ENCODE peak calls at places on chromosomes 6 and 20, in nine cellular contexts. A is adipocyte, J is cardiac muscle cell, P is astrocyte of the hippocampus, G is A549, W is GM06990, S is ovary, X is HTR-8/SVneo, C is M059J. F is an unnamed sample.
A peak's percentile ranks its signal among the peaks of the same experiment; 100 is the strongest.

GRCh38 chr6:165986647-165987482 is 180.8 kb downstream of the TBXT start:
- DNase-seq in A (no peak), J (peak; percentile 50), P (peak; percentile 67), G (no peak), W (no peak), S (peak; percentile 59), X (no peak), C (peak; percentile 17), F (no peak)

GRCh38 chr6:170444056-170444505 is 109.0 kb downstream of the PSMB1 start:
- DNase-seq in A (no peak), J (no peak), P (no peak), G (no peak), W (no peak), S (no peak), X (no peak), C (no peak), F (no peak)

GRCh38 chr6:95690328-95690727 is 113.0 kb downstream of the MANEA start:
- DNase-seq in A (no peak), J (no peak), P (no peak), G (no peak), W (no peak), S (no peak), X (no peak), C (peak; percentile 5), F (peak; percentile 1)

GRCh38 chr6:117919775-117920492 is 12.9 kb downstream of the SLC35F1 start:
- DNase-seq in A (peak; percentile 11), J (peak; percentile 80), P (peak; percentile 79), G (no peak), W (no peak), S (no peak), X (no peak), C (no peak), F (no peak)

GRCh38 chr6:99606670-99607415 is at the start of gene PRDM13:
- DNase-seq in A (no peak), J (no peak), P (no peak), G (no peak), W (no peak), S (no peak), X (no peak), C (no peak), F (no peak)

GRCh38 chr6:153032255-153032882 is 29.9 kb upstream of the MTRF1L start:
- DNase-seq in A (peak; percentile 90), J (peak; percentile 12), P (peak; percentile 58), G (no peak), W (peak; percentile 3), S (no peak), X (peak; percentile 5), C (peak; percentile 55), F (peak; percentile 53)

GRCh38 chr20:23299673-23300050 is 50.9 kb upstream of the NXT1 start:
- DNase-seq in A (no peak), J (no peak), P (no peak), G (no peak), W (no peak), S (no peak), X (no peak), C (no peak), F (no peak)

GRCh38 chr20:56773731-56774130 is 144.6 kb downstream of the TFAP2C start:
- DNase-seq in A (no peak), J (no peak), P (no peak), G (no peak), W (no peak), S (no peak), X (no peak), C (no peak), F (no peak)

GRCh38 chr6:158468666-158469065 is 91.2 kb upstream of the TMEM181 start:
- DNase-seq in A (no peak), J (no peak), P (no peak), G (no peak), W (no peak), S (no peak), X (no peak), C (no peak), F (peak; percentile 28)

GRCh38 chr6:35149891-35150566 is 8.9 kb upstream of the TCP11 start:
- DNase-seq in A (no peak), J (peak; percentile 47), P (no peak), G (no peak), W (no peak), S (no peak), X (no peak), C (no peak), F (no peak)

GRCh38 chr6:43334466-43335095 is 26.0 kb upstream of the CRIP3 start:
- DNase-seq in A (peak; percentile 83), J (peak; percentile 77), P (peak; percentile 76), G (peak; percentile 25), W (no peak), S (no peak), X (peak; percentile 69), C (peak; percentile 76), F (peak; percentile 71)

GRCh38 chr20:59808729-59809381 is 124.6 kb downstream of the SYCP2 start:
- DNase-seq in A (no peak), J (no peak), P (no peak), G (no peak), W (no peak), S (no peak), X (no peak), C (no peak), F (no peak)

GRCh38 chr6:167580512-167580911 is 246.2 kb upstream of the AFDN start:
- DNase-seq in A (no peak), J (no peak), P (no peak), G (no peak), W (no peak), S (no peak), X (no peak), C (no peak), F (no peak)

GRCh38 chr6:136501081-136501480 is 49.1 kb downstream of the MAP7 start:
- DNase-seq in A (no peak), J (no peak), P (no peak), G (no peak), W (no peak), S (no peak), X (no peak), C (no peak), F (no peak)

GRCh38 chr6:84581494-84582259 is 182.7 kb downstream of the TBX18 start:
- DNase-seq in A (peak; percentile 63), J (no peak), P (peak; percentile 57), G (no peak), W (peak; percentile 32), S (no peak), X (no peak), C (peak; percentile 81), F (peak; percentile 81)

GRCh38 chr6:109963598-109964170 is 14.4 kb upstream of the GPR6 start:
- DNase-seq in A (no peak), J (no peak), P (no peak), G (no peak), W (no peak), S (no peak), X (no peak), C (no peak), F (no peak)

GRCh38 chr20:54291339-54292060 is 83.6 kb downstream of the PFDN4 start:
- DNase-seq in A (no peak), J (no peak), P (no peak), G (no peak), W (no peak), S (no peak), X (no peak), C (no peak), F (no peak)

GRCh38 chr20:25525295-25525694 is 60.0 kb downstream of the NINL start:
- DNase-seq in A (no peak), J (no peak), P (no peak), G (no peak), W (no peak), S (no peak), X (no peak), C (no peak), F (peak; percentile 44)

GRCh38 chr20:34604980-34605788 is 46.7 kb downstream of the MAP1LC3A start:
- DNase-seq in A (peak; percentile 46), J (no peak), P (no peak), G (no peak), W (no peak), S (no peak), X (no peak), C (no peak), F (peak; percentile 70)

F was measured in EH.